ENCODE peak calls at places on chromosomes 2 and 18, in five cellular contexts. V, E, Y, U and R are unnamed samples. For H3K4me1, the result is how much of the 10 kb centered on the place peaks cover.

GRCh38 chr2:20650412-20650879 is 452 bp downstream of the HS1BP3 start:
- DNase-seq in V (no peak), E (no peak), Y (peak), U (peak), R (peak)

GRCh38 chr18:33660696-33661310 is 82.8 kb downstream of the ASXL3 start:
- DNase-seq in V (no peak), E (no peak), Y (no peak), U (no peak), R (no peak)

GRCh38 chr2:160741815-160742214 is 248.2 kb upstream of the RBMS1 start:
- DNase-seq in V (no peak), E (no peak), Y (no peak), U (no peak), R (no peak)

GRCh38 chr2:12263730-12264129 is 453.0 kb upstream of the TRIB2 start:
- DNase-seq in V (no peak), E (no peak), Y (no peak), U (no peak), R (no peak)

GRCh38 chr18:3162181-3162580 is 57.6 kb downstream of the MYOM1 start:
- DNase-seq in V (no peak), E (peak), Y (no peak), U (no peak), R (no peak)

GRCh38 chr2:188181439-188181838 is 110.2 kb upstream of the GULP1 start:
- DNase-seq in V (no peak), E (no peak), Y (no peak), U (no peak), R (no peak)

GRCh38 chr18:26531600-26532150 is 16.7 kb downstream of the KCTD1 start:
- DNase-seq in V (no peak), E (no peak), Y (no peak), U (no peak), R (no peak)

GRCh38 chr2:234146087-234146826 is 95.8 kb downstream of the SPP2 start:
- DNase-seq in V (no peak), E (no peak), Y (no peak), U (no peak), R (no peak)

GRCh38 chr2:52976132-52976949 is 791.3 kb upstream of the CHAC2 start:
- DNase-seq in V (no peak), E (no peak), Y (no peak), U (no peak), R (no peak)

GRCh38 chr18:46338761-46339160 is 234.6 kb downstream of the HAUS1 start:
- DNase-seq in V (no peak), E (no peak), Y (no peak), U (no peak), R (no peak)

GRCh38 chr2:48515588-48515987 is 14.4 kb upstream of the STON1 start:
- DNase-seq in V (no peak), E (no peak), Y (no peak), U (no peak), R (no peak)

GRCh38 chr2:46296216-46296839 is 879 bp upstream of the EPAS1 start:
- DNase-seq in V (no peak), E (peak), Y (peak), U (no peak), R (peak)

GRCh38 chr2:184363213-184363612 is 235.1 kb upstream of the ZNF804A start:
- DNase-seq in V (no peak), E (no peak), Y (peak), U (no peak), R (no peak)

GRCh38 chr2:17226941-17227340 is 291.3 kb downstream of the RAD51AP2 start:
- DNase-seq in V (no peak), E (no peak), Y (no peak), U (no peak), R (no peak)

GRCh38 chr2:205965707-205966106 is 120.3 kb downstream of the INO80D start:
- DNase-seq in V (no peak), E (no peak), Y (no peak), U (no peak), R (no peak)

GRCh38 chr2:234544659-234545611 is 48.1 kb upstream of the ARL4C start:
- DNase-seq in V (no peak), E (peak), Y (peak), U (peak), R (peak)

GRCh38 chr18:50451100-50451842 is 76.4 kb downstream of the SKA1 start:
- DNase-seq in V (no peak), E (no peak), Y (no peak), U (no peak), R (no peak)

GRCh38 chr2:227466887-227467285 is 5.1 kb upstream of the AGFG1 start:
- DNase-seq in V (no peak), E (no peak), Y (no peak), U (no peak), R (no peak)

GRCh38 chr2:64485961-64486360 is 32.0 kb downstream of the LGALSL start:
- DNase-seq in V (no peak), E (no peak), Y (peak), U (no peak), R (no peak)

GRCh38 chr2:67702284-67702683 is 305.2 kb downstream of the ETAA1 start:
- DNase-seq in V (no peak), E (no peak), Y (no peak), U (no peak), R (no peak)

GRCh38 chr2:1864981-1865421 is 120.7 kb upstream of the PXDN start:
- DNase-seq in V (no peak), E (no peak), Y (no peak), U (no peak), R (no peak)

GRCh38 chr2:137676348-137676747 is 287.9 kb upstream of the HNMT start:
- DNase-seq in V (no peak), E (no peak), Y (no peak), U (no peak), R (no peak)

GRCh38 chr2:191105082-191105481 is 45.7 kb downstream of the STAT4 start:
- DNase-seq in V (no peak), E (no peak), Y (no peak), U (no peak), R (no peak)

GRCh38 chr18:74378179-74378682 is 62.6 kb downstream of the C18orf63 start:
- DNase-seq in V (no peak), E (no peak), Y (peak), U (no peak), R (no peak)

GRCh38 chr2:72893594-72894319 is 6.5 kb downstream of the SPR start:
- DNase-seq in V (no peak), E (no peak), Y (peak), U (no peak), R (no peak)

GRCh38 chr2:241597561-241597960 is 39.0 kb downstream of the BOK start:
- DNase-seq in V (no peak), E (no peak), Y (no peak), U (no peak), R (no peak)

GRCh38 chr2:132950986-132951385 is 281.0 kb upstream of the LYPD1 start:
- DNase-seq in V (no peak), E (no peak), Y (no peak), U (no peak), R (no peak)

GRCh38 chr2:42974697-42975357 is 182.4 kb upstream of the HAAO start:
- DNase-seq in V (no peak), E (peak), Y (peak), U (peak), R (peak)

GRCh38 chr2:45241061-45241561 is 231.9 kb upstream of the SIX2 start:
- DNase-seq in V (no peak), E (no peak), Y (no peak), U (no peak), R (no peak)

GRCh38 chr2:85389139-85389538 is 21.0 kb downstream of the CAPG start:
- DNase-seq in V (no peak), E (no peak), Y (no peak), U (no peak), R (peak)

GRCh38 chr2:232979871-232980461 is 33.1 kb downstream of the NGEF start:
- DNase-seq in V (no peak), E (no peak), Y (no peak), U (no peak), R (no peak)

GRCh38 chr2:47898089-47898731 is 8.1 kb downstream of the FBXO11 start:
- DNase-seq in V (no peak), E (no peak), Y (no peak), U (no peak), R (no peak)

GRCh38 chr2:212843409-212844199 is 305.0 kb upstream of the ERBB4 start:
- DNase-seq in V (no peak), E (no peak), Y (no peak), U (no peak), R (no peak)

GRCh38 chr18:66046025-66046602 is 295.3 kb downstream of the CDH7 start:
- DNase-seq in V (no peak), E (no peak), Y (no peak), U (no peak), R (no peak)

GRCh38 chr2:20433249-20433648 is 13.6 kb upstream of the RHOB start:
- DNase-seq in V (no peak), E (no peak), Y (no peak), U (no peak), R (peak)

GRCh38 chr2:180002198-180002597 is 4.9 kb downstream of the CWC22 start:
- DNase-seq in V (no peak), E (no peak), Y (no peak), U (no peak), R (no peak)

DNA sequence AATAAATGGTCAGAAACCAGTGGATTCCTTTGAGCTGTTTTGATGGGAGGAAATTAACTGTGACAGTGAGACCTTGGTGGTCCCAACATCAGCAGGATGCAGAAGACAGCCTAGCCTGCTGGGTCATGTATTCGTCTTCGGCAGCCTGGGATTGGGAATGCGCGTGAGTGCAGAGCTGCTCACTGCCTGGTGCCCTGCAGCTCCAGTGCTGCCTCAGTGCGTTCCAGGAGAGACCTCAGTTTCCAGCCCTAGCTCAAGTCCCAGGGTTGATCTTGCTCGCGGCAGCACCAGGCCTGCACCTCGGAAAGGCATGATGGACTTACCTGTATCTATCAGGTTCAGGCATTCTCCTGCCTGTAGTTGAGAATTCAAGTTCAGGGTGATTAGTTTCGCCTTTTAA is 203.9 kb downstream of the SH3RF3 start:
- DNase-seq in V (no peak), E (no peak), Y (no peak), U (no peak), R (no peak)
- H3K4me1 ChIP-seq in V (half or more), E (under half), Y (under half), U (under half), R (under half)

GRCh38 chr18:77068321-77068841 is 64.2 kb downstream of the MBP start:
- DNase-seq in V (no peak), E (no peak), Y (no peak), U (peak), R (no peak)
- H3K4me1 ChIP-seq in V (half or more), E (half or more), Y (under half), U (half or more), R (under half)

DNA sequence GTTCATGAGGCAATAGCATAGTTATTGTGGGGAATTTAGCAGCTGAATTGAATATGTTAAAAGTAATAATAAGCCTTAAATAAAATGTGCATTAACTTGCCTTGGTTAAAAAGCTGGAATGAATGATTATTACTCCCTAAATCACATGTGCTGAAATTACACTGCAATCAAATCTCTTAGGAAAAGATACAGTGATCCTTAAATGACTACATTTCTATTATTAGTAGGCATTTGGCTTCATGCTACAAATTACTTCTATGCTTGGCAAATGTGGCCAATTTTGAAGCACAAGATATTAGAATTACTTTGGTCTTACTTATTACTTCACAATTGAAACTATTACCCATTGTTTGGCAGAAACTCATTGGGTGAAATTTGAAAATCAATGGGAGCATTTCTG is 5.4 kb downstream of the RND3 start:
- DNase-seq in V (no peak), E (no peak), Y (no peak), U (no peak), R (no peak)
- H3K4me1 ChIP-seq in V (half or more), E (under half), Y (under half), U (under half), R (under half)

GRCh38 chr18:10948421-10948820 is 200.9 kb downstream of the PIEZO2 start:
- DNase-seq in V (no peak), E (no peak), Y (no peak), U (no peak), R (no peak)
- H3K4me1 ChIP-seq in V (under half), E (under half), Y (under half), U (under half), R (under half)

GRCh38 chr2:207162319-207162718 is 3.4 kb downstream of the KLF7 start:
- DNase-seq in V (no peak), E (no peak), Y (no peak), U (no peak), R (no peak)

GRCh38 chr2:207163053-207163814 is 2.5 kb downstream of the KLF7 start:
- DNase-seq in V (peak), E (peak), Y (no peak), U (no peak), R (no peak)

GRCh38 chr2:207161724-207162123 is 4.0 kb downstream of the KLF7 start:
- DNase-seq in V (no peak), E (no peak), Y (no peak), U (no peak), R (no peak)

GRCh38 chr2:207160115-207160514 is 5.6 kb downstream of the KLF7 start:
- DNase-seq in V (no peak), E (no peak), Y (no peak), U (no peak), R (no peak)

DNA sequence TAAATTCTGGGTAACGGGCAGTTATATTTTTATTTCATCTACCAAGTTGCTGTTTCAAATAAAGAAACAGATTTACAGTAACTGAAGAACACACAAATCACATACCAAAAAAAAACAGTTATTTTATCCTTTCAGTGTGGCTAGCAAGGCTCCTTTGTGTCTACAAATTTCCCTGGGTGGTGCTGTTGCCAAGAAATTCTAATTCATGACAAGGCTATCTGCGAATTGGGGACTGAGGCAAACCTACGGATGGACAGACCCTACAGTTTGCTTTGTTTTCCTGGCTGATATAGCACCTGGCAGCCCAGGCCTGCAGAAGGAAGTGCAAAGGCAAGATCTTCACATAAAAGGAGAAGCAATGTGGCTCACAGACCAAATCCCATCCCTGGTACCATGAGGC is 4.5 kb downstream of the KLF7 start:
- DNase-seq in V (no peak), E (no peak), Y (no peak), U (no peak), R (no peak)
- H3K4me1 ChIP-seq in V (half or more), E (under half), Y (under half), U (under half), R (under half)

GRCh38 chr18:23585007-23585871 is 1.1 kb downstream of the NPC1 start:
- DNase-seq in V (no peak), E (no peak), Y (no peak), U (no peak), R (no peak)

GRCh38 chr18:23583071-23583865 is 3.0 kb downstream of the NPC1 start:
- DNase-seq in V (no peak), E (no peak), Y (no peak), U (no peak), R (no peak)

GRCh38 chr18:23585897-23586248 is 433 bp downstream of the NPC1 start:
- DNase-seq in V (no peak), E (no peak), Y (no peak), U (no peak), R (no peak)

GRCh38 chr18:23586249-23587196 is at the start of gene NPC1:
- DNase-seq in V (peak), E (peak), Y (peak), U (peak), R (peak)

GRCh38 chr18:23584019-23584970 is 2.0 kb downstream of the NPC1 start:
- DNase-seq in V (no peak), E (no peak), Y (no peak), U (no peak), R (no peak)
- H3K4me1 ChIP-seq in V (under half), E (half or more), Y (under half), U (under half), R (under half)

GRCh38 chr2:40346535-40347354 is 105.1 kb downstream of the SLC8A1 start:
- DNase-seq in V (no peak), E (no peak), Y (peak), U (no peak), R (peak)
- H3K4me1 ChIP-seq in V (under half), E (under half), Y (under half), U (under half), R (under half)

GRCh38 chr2:165126244-165126643 is 77.6 kb downstream of the SCN3A start:
- DNase-seq in V (no peak), E (no peak), Y (no peak), U (no peak), R (no peak)

GRCh38 chr2:165120740-165121467 is 82.9 kb downstream of the SCN3A start:
- DNase-seq in V (no peak), E (no peak), Y (no peak), U (no peak), R (no peak)

DNA sequence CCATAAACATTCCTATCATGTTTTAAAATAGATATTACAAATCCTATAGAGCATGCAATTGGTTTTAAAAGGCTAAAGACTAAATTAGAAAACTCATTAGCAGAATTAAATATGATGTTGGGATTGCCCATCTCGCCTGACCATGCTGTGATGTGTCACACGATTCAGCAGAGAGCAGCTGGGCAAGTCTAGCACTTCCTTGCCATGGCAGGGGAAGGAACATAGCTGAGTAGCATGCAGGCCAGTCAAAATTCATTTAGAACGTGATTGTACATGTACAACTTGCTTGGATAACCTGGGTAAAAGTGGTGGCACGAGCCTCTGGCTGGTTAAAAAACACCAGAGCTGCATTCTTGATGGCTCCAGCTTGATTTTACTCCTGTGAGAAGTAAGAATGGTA is 81.3 kb downstream of the SCN3A start:
- DNase-seq in V (no peak), E (no peak), Y (no peak), U (no peak), R (no peak)
- H3K4me1 ChIP-seq in V (under half), E (under half), Y (under half), U (under half), R (under half)